ENCODE peak calls at places on chromosomes 1 and 21, in nine cellular contexts. One of them, this sample, is unnamed.

GRCh38 chr21:39737376-39738000 is 7.5 kb upstream of the IGSF5 start:
- DNase-seq in foreskin fibroblast: no peak
- DNase-seq in MM.1S: no peak
- DNase-seq in upper lobe of left lung: no peak
- DNase-seq in CD4-positive, alpha-beta T cell: no peak
- DNase-seq in H9: no peak
- DNase-seq in GM12864: no peak
- DNase-seq in lower lobe of right lung: no peak
- DNase-seq in prostate gland: no peak
- DNase-seq in this sample: no peak

GRCh38 chr1:26239936-26240335 is 5.9 kb downstream of the CEP85 start:
- DNase-seq in MM.1S: no peak
- DNase-seq in CD4-positive, alpha-beta T cell: no peak
- DNase-seq in foreskin fibroblast: peak
- DNase-seq in prostate gland: no peak
- DNase-seq in H9: no peak
- DNase-seq in upper lobe of left lung: no peak
- DNase-seq in GM12864: no peak
- DNase-seq in lower lobe of right lung: no peak
- DNase-seq in this sample: no peak

GRCh38 chr1:3349161-3349967 is 105.1 kb upstream of the ARHGEF16 start:
- DNase-seq in H9: peak
- DNase-seq in prostate gland: no peak
- DNase-seq in MM.1S: no peak
- DNase-seq in upper lobe of left lung: peak
- DNase-seq in GM12864: no peak
- DNase-seq in lower lobe of right lung: no peak
- DNase-seq in CD4-positive, alpha-beta T cell: no peak
- DNase-seq in foreskin fibroblast: no peak
- DNase-seq in this sample: no peak

GRCh38 chr1:28132110-28132897 is 43.9 kb upstream of the EYA3 start:
- DNase-seq in GM12864: no peak
- DNase-seq in MM.1S: peak
- DNase-seq in CD4-positive, alpha-beta T cell: no peak
- DNase-seq in prostate gland: no peak
- DNase-seq in lower lobe of right lung: no peak
- DNase-seq in foreskin fibroblast: no peak
- DNase-seq in upper lobe of left lung: no peak
- DNase-seq in H9: no peak
- DNase-seq in this sample: no peak

GRCh38 chr1:197327776-197328364 is 59.8 kb downstream of the CRB1 start:
- DNase-seq in prostate gland: no peak
- DNase-seq in CD4-positive, alpha-beta T cell: no peak
- DNase-seq in MM.1S: peak
- DNase-seq in upper lobe of left lung: no peak
- DNase-seq in GM12864: no peak
- DNase-seq in lower lobe of right lung: no peak
- DNase-seq in foreskin fibroblast: peak
- DNase-seq in H9: no peak
- DNase-seq in this sample: no peak

GRCh38 chr1:15736666-15737229 is 690 bp downstream of the SLC25A34 start:
- DNase-seq in lower lobe of right lung: peak
- DNase-seq in prostate gland: no peak
- DNase-seq in H9: no peak
- DNase-seq in GM12864: no peak
- DNase-seq in upper lobe of left lung: peak
- DNase-seq in foreskin fibroblast: no peak
- DNase-seq in CD4-positive, alpha-beta T cell: no peak
- DNase-seq in MM.1S: no peak
- DNase-seq in this sample: no peak

GRCh38 chr1:94025383-94026340 is 95.3 kb downstream of the ABCA4 start:
- DNase-seq in foreskin fibroblast: peak
- DNase-seq in prostate gland: peak
- DNase-seq in lower lobe of right lung: no peak
- DNase-seq in MM.1S: no peak
- DNase-seq in CD4-positive, alpha-beta T cell: no peak
- DNase-seq in GM12864: no peak
- DNase-seq in upper lobe of left lung: no peak
- DNase-seq in H9: no peak
- DNase-seq in this sample: no peak

GRCh38 chr1:109396513-109396839 is 1.2 kb downstream of the SORT1 start:
- DNase-seq in prostate gland: no peak
- DNase-seq in MM.1S: no peak
- DNase-seq in upper lobe of left lung: no peak
- DNase-seq in lower lobe of right lung: no peak
- DNase-seq in foreskin fibroblast: no peak
- DNase-seq in GM12864: no peak
- DNase-seq in H9: no peak
- DNase-seq in CD4-positive, alpha-beta T cell: no peak
- DNase-seq in this sample: no peak

GRCh38 chr21:16942703-16943102 is 570.1 kb upstream of the CXADR start:
- DNase-seq in CD4-positive, alpha-beta T cell: no peak
- DNase-seq in upper lobe of left lung: no peak
- DNase-seq in H9: peak
- DNase-seq in prostate gland: no peak
- DNase-seq in GM12864: no peak
- DNase-seq in foreskin fibroblast: peak
- DNase-seq in lower lobe of right lung: no peak
- DNase-seq in MM.1S: peak
- DNase-seq in this sample: no peak
- TF ChIP-seq CTCF in CD4-positive, alpha-beta T cell: no peak
- TF ChIP-seq CTCF in upper lobe of left lung: no peak
- TF ChIP-seq CTCF in H9: peak
- TF ChIP-seq CTCF in prostate gland: peak
- TF ChIP-seq CTCF in GM12864: no peak
- TF ChIP-seq CTCF in foreskin fibroblast: peak
- TF ChIP-seq CTCF in lower lobe of right lung: no peak
- TF ChIP-seq CTCF in MM.1S: peak
- TF ChIP-seq CTCF in this sample: no peak

DNA sequence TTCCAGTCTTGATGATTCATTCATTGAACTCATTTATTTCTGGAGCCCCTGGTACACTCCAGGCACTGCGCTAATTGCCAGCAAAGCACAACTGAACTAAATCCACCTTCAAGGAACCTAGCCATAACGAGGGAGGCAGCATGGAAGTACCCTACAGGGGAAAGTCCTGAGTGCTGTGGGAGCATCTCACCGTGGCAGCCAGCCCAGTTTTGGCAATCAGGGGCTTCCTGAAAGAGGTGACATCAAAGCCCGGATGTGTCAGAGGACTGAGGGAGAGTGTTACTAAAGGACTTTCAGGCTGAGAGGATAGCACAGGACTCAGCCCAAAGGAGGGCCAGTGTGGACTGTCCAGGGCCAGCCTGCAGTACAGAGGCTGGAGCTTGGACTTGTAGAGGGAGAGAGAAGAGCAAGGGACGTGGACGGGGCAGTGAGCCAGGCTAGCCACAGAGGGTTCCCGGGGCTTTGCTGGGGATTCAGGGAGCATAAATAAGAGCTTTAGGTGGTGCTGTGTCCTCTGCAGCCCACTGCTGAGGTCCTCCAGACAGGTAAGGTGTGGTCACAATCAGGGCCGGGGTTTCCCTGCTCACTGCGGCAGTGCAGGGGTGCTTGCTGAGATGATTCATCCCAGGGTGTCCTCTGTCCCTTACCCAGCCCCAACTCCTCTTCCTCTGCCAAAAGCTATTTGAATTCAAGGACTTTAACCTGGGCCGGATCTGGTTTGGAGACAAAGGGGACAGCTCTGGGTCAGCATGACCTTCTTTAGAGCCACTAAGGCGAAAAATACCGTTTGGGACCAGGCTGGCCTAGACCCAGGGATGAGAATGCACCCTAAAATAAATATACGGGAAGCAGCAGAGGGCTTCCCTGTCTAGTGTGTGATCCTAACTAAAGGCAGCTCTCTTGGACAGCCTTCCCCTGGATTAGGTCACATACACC is 128.3 kb downstream of the EDEM3 start:
- DNase-seq in GM12864: no peak
- DNase-seq in CD4-positive, alpha-beta T cell: no peak
- DNase-seq in prostate gland: no peak
- DNase-seq in MM.1S: no peak
- DNase-seq in foreskin fibroblast: no peak
- DNase-seq in upper lobe of left lung: no peak
- DNase-seq in lower lobe of right lung: no peak
- DNase-seq in H9: no peak
- DNase-seq in this sample: no peak
- TF ChIP-seq CTCF in GM12864: no peak
- TF ChIP-seq CTCF in CD4-positive, alpha-beta T cell: no peak
- TF ChIP-seq CTCF in prostate gland: no peak
- TF ChIP-seq CTCF in MM.1S: no peak
- TF ChIP-seq CTCF in foreskin fibroblast: no peak
- TF ChIP-seq CTCF in upper lobe of left lung: no peak
- TF ChIP-seq CTCF in lower lobe of right lung: no peak
- TF ChIP-seq CTCF in H9: no peak
- TF ChIP-seq CTCF in this sample: no peak

GRCh38 chr21:45442276-45442675 is 37.3 kb downstream of the COL18A1 start:
- DNase-seq in lower lobe of right lung: no peak
- DNase-seq in prostate gland: no peak
- DNase-seq in foreskin fibroblast: no peak
- DNase-seq in GM12864: no peak
- DNase-seq in H9: no peak
- DNase-seq in upper lobe of left lung: peak
- DNase-seq in CD4-positive, alpha-beta T cell: no peak
- DNase-seq in MM.1S: no peak
- DNase-seq in this sample: peak

GRCh38 chr21:45444385-45444784 is 39.4 kb downstream of the COL18A1 start:
- DNase-seq in prostate gland: no peak
- DNase-seq in MM.1S: no peak
- DNase-seq in H9: no peak
- DNase-seq in upper lobe of left lung: peak
- DNase-seq in GM12864: no peak
- DNase-seq in lower lobe of right lung: no peak
- DNase-seq in foreskin fibroblast: no peak
- DNase-seq in CD4-positive, alpha-beta T cell: no peak
- DNase-seq in this sample: no peak

GRCh38 chr21:45445369-45445768 is 40.4 kb downstream of the COL18A1 start:
- DNase-seq in CD4-positive, alpha-beta T cell: no peak
- DNase-seq in GM12864: no peak
- DNase-seq in H9: no peak
- DNase-seq in upper lobe of left lung: no peak
- DNase-seq in lower lobe of right lung: no peak
- DNase-seq in MM.1S: no peak
- DNase-seq in prostate gland: no peak
- DNase-seq in foreskin fibroblast: no peak
- DNase-seq in this sample: no peak

GRCh38 chr21:45441431-45442255 is 36.7 kb downstream of the COL18A1 start:
- DNase-seq in upper lobe of left lung: peak
- DNase-seq in GM12864: no peak
- DNase-seq in MM.1S: no peak
- DNase-seq in H9: no peak
- DNase-seq in CD4-positive, alpha-beta T cell: no peak
- DNase-seq in prostate gland: no peak
- DNase-seq in foreskin fibroblast: no peak
- DNase-seq in lower lobe of right lung: no peak
- DNase-seq in this sample: peak

DNA sequence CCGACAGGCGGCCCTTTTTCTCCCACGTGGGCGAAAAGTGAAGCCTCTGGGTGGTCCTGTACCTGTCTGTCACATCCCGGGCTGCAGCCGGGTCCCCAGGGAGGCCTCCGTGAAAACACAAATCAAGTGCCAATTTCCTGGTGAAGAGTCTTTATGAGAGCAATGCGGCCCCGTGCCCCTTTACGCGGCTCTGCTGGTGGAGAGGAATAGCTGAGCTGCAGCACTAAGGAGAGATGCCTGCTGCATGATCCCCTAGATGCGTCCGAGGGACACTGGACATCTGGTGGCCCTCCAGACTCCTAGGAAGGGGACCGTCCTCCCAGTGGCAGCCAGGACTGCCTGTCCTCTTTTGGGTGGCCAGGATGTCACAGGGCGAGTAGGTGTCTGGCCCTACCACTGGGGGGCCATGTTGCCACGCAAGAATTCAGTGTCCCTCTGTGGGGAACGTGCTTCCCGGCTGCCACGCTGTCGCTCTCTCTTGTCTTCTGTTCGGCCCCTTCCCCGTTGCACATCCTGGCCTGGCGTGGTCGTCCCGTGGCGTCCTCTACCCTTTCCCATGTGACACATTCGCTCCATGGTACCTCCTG is 38.7 kb downstream of the COL18A1 start:
- DNase-seq in CD4-positive, alpha-beta T cell: no peak
- DNase-seq in upper lobe of left lung: peak
- DNase-seq in lower lobe of right lung: no peak
- DNase-seq in H9: no peak
- DNase-seq in prostate gland: no peak
- DNase-seq in MM.1S: no peak
- DNase-seq in foreskin fibroblast: no peak
- DNase-seq in GM12864: no peak
- DNase-seq in this sample: peak
- TF ChIP-seq CTCF in CD4-positive, alpha-beta T cell: no peak
- TF ChIP-seq CTCF in upper lobe of left lung: no peak
- TF ChIP-seq CTCF in lower lobe of right lung: no peak
- TF ChIP-seq CTCF in H9: peak
- TF ChIP-seq CTCF in prostate gland: no peak
- TF ChIP-seq CTCF in MM.1S: peak
- TF ChIP-seq CTCF in foreskin fibroblast: no peak
- TF ChIP-seq CTCF in GM12864: peak
- TF ChIP-seq CTCF in this sample: no peak

GRCh38 chr1:53376041-53376461 is 48.2 kb upstream of the LRP8 start:
- DNase-seq in foreskin fibroblast: no peak
- DNase-seq in prostate gland: no peak
- DNase-seq in lower lobe of right lung: no peak
- DNase-seq in CD4-positive, alpha-beta T cell: no peak
- DNase-seq in GM12864: no peak
- DNase-seq in MM.1S: no peak
- DNase-seq in upper lobe of left lung: no peak
- DNase-seq in H9: peak
- DNase-seq in this sample: peak
- TF ChIP-seq CTCF in foreskin fibroblast: no peak
- TF ChIP-seq CTCF in prostate gland: no peak
- TF ChIP-seq CTCF in lower lobe of right lung: no peak
- TF ChIP-seq CTCF in CD4-positive, alpha-beta T cell: no peak
- TF ChIP-seq CTCF in GM12864: no peak
- TF ChIP-seq CTCF in MM.1S: no peak
- TF ChIP-seq CTCF in upper lobe of left lung: no peak
- TF ChIP-seq CTCF in H9: no peak
- TF ChIP-seq CTCF in this sample: peak

This sample was measured in glutamatergic neuron.